ENCODE peak calls at places on chromosomes 7 and 10, in six cellular contexts. C, D, V, O, W and P are unnamed samples.
A peak's percentile ranks its signal among the peaks of the same experiment; 100 is the strongest.

GRCh38 chr10:3972460-3973366 is 187.7 kb upstream of the KLF6 start:
- DNase-seq in D (no peak), C (no peak), O (no peak), V (no peak), W (no peak), P (no peak)

GRCh38 chr7:92075455-92076158 is 58.7 kb downstream of the CYP51A1 start:
- DNase-seq in C (no peak), V (no peak), D (no peak), O (no peak), W (no peak), P (no peak)

GRCh38 chr7:140518370-140519006 is 39.2 kb upstream of the MKRN1 start:
- DNase-seq in V (no peak), W (no peak), C (no peak), O (no peak), D (no peak), P (no peak)

GRCh38 chr10:43421519-43421918 is 12.5 kb upstream of the HNRNPF start:
- DNase-seq in O (no peak), D (no peak), C (no peak), W (no peak), V (no peak), P (no peak)

GRCh38 chr7:152925412-152926147 is 166.0 kb downstream of the ACTR3B start:
- DNase-seq in D (no peak), C (no peak), V (no peak), O (no peak), W (no peak), P (no peak)

GRCh38 chr7:47741984-47742383 is 160.1 kb upstream of the TNS3 start:
- DNase-seq in D (no peak), O (no peak), C (no peak), V (no peak), W (no peak), P (no peak)

GRCh38 chr10:10797467-10797866 is 220.2 kb upstream of the CELF2 start:
- DNase-seq in D (no peak), C (no peak), V (no peak), W (no peak), O (no peak), P (no peak)

GRCh38 chr7:51376420-51377092 is 59.9 kb upstream of the COBL start:
- DNase-seq in W (no peak), V (peak; percentile 79), O (no peak), D (no peak), C (no peak), P (no peak)

GRCh38 chr10:132246296-132246695 is 59.5 kb downstream of the DPYSL4 start:
- DNase-seq in V (no peak), O (no peak), W (no peak), D (no peak), C (no peak), P (no peak)

GRCh38 chr10:108453166-108453565 is 1288.7 kb upstream of the SORCS1 start:
- DNase-seq in V (no peak), W (no peak), C (no peak), O (no peak), D (no peak), P (no peak)

GRCh38 chr10:48634198-48634983 is 29.5 kb upstream of the ARHGAP22 start:
- DNase-seq in D (no peak), O (no peak), W (no peak), V (no peak), C (no peak), P (peak; percentile 56)

GRCh38 chr7:13832346-13832745 is 157.1 kb downstream of the ETV1 start:
- DNase-seq in V (no peak), O (no peak), D (no peak), C (no peak), W (no peak), P (no peak)

GRCh38 chr10:77554996-77555397 is 82.6 kb downstream of the KCNMA1 start:
- DNase-seq in O (no peak), V (no peak), W (no peak), C (no peak), D (no peak), P (peak; percentile 82)

GRCh38 chr10:48750019-48750418 is 65.3 kb downstream of the WDFY4 start:
- DNase-seq in W (no peak), V (no peak), O (no peak), C (no peak), D (no peak), P (no peak)